ENCODE peak calls at places on chromosomes 2 and 18, in nine cellular contexts. M is A549, G is transverse colon, X is K562, Y is SK-N-SH, J is sigmoid colon, R is stomach, F is HepG2, N is tibial nerve. I is an unnamed sample.

GRCh38 chr2:5501807-5502206 is 190.4 kb upstream of the SOX11 start:
- DNase-seq in M (no peak), G (no peak), X (no peak), Y (no peak), J (no peak), R (no peak), F (no peak), N (no peak), I (no peak)

GRCh38 chr2:230746213-230746612 is 33.6 kb downstream of the CAB39 start:
- DNase-seq in M (no peak), G (no peak), X (no peak), Y (no peak), J (no peak), R (no peak), F (no peak), N (no peak), I (no peak)

GRCh38 chr2:172095905-172096660 is 6.6 kb downstream of the DLX2 start:
- DNase-seq in M (no peak), G (no peak), X (no peak), Y (peak), J (no peak), R (no peak), F (no peak), N (no peak), I (no peak)

GRCh38 chr2:140526575-140526974 is 1604.2 kb downstream of the LRP1B start:
- DNase-seq in M (peak), G (no peak), X (no peak), Y (no peak), J (no peak), R (no peak), F (no peak), N (no peak), I (no peak)

GRCh38 chr2:38374978-38375377 is 2.1 kb downstream of the ATL2 start:
- DNase-seq in M (no peak), G (no peak), X (no peak), Y (no peak), J (no peak), R (no peak), F (no peak), N (no peak), I (no peak)

GRCh38 chr18:22489694-22490093 is 72.0 kb upstream of the CTAGE1 start:
- DNase-seq in M (peak), G (no peak), X (peak), Y (no peak), J (no peak), R (no peak), F (peak), N (no peak), I (no peak)

GRCh38 chr2:85704800-85705679 is 10.9 kb downstream of the GNLY start:
- DNase-seq in M (no peak), G (no peak), X (no peak), Y (no peak), J (no peak), R (no peak), F (no peak), N (no peak), I (no peak)

GRCh38 chr18:63457987-63458386 is 18.8 kb upstream of the SERPINB5 start:
- DNase-seq in M (no peak), G (peak), X (no peak), Y (no peak), J (no peak), R (no peak), F (no peak), N (no peak), I (no peak)

GRCh38 chr2:233756429-233757081 is 3.5 kb upstream of the UGT1A1 start:
- DNase-seq in M (peak), G (no peak), X (no peak), Y (no peak), J (no peak), R (no peak), F (peak), N (no peak), I (no peak)

GRCh38 chr18:78403371-78403770 is 576.2 kb upstream of the SALL3 start:
- DNase-seq in M (no peak), G (no peak), X (no peak), Y (no peak), J (no peak), R (no peak), F (no peak), N (no peak), I (no peak)

GRCh38 chr2:61887684-61888303 is 662 bp downstream of the CCT4 start:
- DNase-seq in M (peak), G (no peak), X (no peak), Y (peak), J (no peak), R (no peak), F (peak), N (peak), I (no peak)

GRCh38 chr18:46386788-46387187 is 270.2 kb downstream of the LOXHD1 start:
- DNase-seq in M (no peak), G (no peak), X (no peak), Y (no peak), J (no peak), R (no peak), F (no peak), N (no peak), I (no peak)

GRCh38 chr2:241739651-241740050 is 5.2 kb downstream of the D2HGDH start:
- DNase-seq in M (no peak), G (no peak), X (no peak), Y (no peak), J (no peak), R (no peak), F (no peak), N (no peak), I (no peak)

GRCh38 chr2:222451270-222451674 is 26.9 kb downstream of the SGPP2 start:
- DNase-seq in M (no peak), G (no peak), X (no peak), Y (no peak), J (no peak), R (no peak), F (no peak), N (no peak), I (no peak)

GRCh38 chr2:54429811-54430600 is 26.1 kb upstream of the SPTBN1 start:
- DNase-seq in M (peak), G (no peak), X (peak), Y (no peak), J (no peak), R (no peak), F (no peak), N (no peak), I (no peak)

GRCh38 chr18:74963820-74964446 is 245.0 kb downstream of the PTGR3 start:
- DNase-seq in M (peak), G (peak), X (peak), Y (peak), J (no peak), R (peak), F (peak), N (peak), I (no peak)
- TF ChIP-seq EP300 in M (no peak), G (no peak), X (no peak), Y (no peak), J (no peak), R (no peak), F (no peak), N (no peak), I (no peak)

DNA sequence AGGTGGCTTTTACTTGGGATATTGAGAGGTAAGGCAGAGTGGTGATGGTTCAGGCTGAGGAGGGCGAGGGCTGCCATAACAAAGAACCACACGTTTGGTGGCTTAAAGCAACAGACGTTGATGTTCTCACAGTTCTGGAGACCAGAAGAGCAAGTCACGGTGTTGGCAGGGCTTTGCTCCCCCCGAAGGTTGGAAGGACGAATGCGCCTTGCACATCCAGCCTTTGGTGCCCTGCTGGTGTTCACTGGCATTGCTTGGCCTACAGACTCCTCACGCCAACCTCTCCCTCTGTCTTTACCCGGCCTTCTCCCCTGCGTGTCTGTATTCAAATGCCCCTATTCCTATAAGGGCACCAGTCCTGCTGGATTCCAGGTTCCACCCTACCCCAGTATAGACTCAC is 125.4 kb downstream of the TPO start:
- DNase-seq in M (peak), G (no peak), X (no peak), Y (peak), J (no peak), R (no peak), F (peak), N (no peak), I (no peak)
- TF ChIP-seq EP300 in M (no peak), G (no peak), X (no peak), Y (no peak), J (no peak), R (no peak), F (no peak), N (no peak), I (no peak)

GRCh38 chr2:104472076-104472475 is 381.8 kb upstream of the POU3F3 start:
- DNase-seq in M (no peak), G (no peak), X (no peak), Y (no peak), J (no peak), R (no peak), F (no peak), N (no peak), I (no peak)

GRCh38 chr2:104474725-104475124 is 379.2 kb upstream of the POU3F3 start:
- DNase-seq in M (no peak), G (no peak), X (no peak), Y (no peak), J (no peak), R (no peak), F (no peak), N (no peak), I (no peak)

GRCh38 chr2:104473568-104473967 is 380.3 kb upstream of the POU3F3 start:
- DNase-seq in M (no peak), G (no peak), X (no peak), Y (no peak), J (no peak), R (no peak), F (no peak), N (no peak), I (no peak)

GRCh38 chr2:104476563-104476988 is 377.3 kb upstream of the POU3F3 start:
- DNase-seq in M (no peak), G (no peak), X (no peak), Y (no peak), J (no peak), R (no peak), F (peak), N (no peak), I (no peak)

DNA sequence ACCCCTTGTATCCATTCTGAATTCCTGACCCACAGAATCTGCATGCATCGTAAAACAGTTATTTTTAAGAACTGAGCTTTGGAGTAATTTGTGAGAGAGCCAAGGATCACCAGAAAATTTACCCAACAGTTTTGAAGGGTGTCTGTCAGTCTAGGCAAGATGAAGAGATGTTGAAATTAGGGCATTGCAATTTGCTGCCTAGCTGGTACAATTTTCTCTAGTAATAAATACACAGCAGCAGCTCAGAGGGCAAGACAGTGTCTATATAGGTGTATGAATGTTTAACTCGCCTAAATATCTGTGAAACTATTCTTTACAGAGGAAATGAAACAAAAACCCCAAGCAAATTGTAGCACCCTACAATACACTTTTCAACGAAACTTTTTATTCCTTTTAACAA is 377.8 kb upstream of the POU3F3 start:
- DNase-seq in M (no peak), G (no peak), X (no peak), Y (no peak), J (no peak), R (no peak), F (peak), N (no peak), I (no peak)
- TF ChIP-seq EP300 in M (no peak), G (no peak), X (no peak), Y (no peak), J (no peak), R (no peak), F (no peak), N (no peak), I (no peak)

GRCh38 chr2:177783091-177783490 is 289.5 kb downstream of the PDE11A start:
- DNase-seq in M (no peak), G (no peak), X (no peak), Y (no peak), J (no peak), R (no peak), F (no peak), N (no peak), I (no peak)
- TF ChIP-seq EP300 in M (no peak), G (no peak), X (no peak), Y (no peak), J (no peak), R (no peak), F (no peak), N (no peak), I (no peak)

DNA sequence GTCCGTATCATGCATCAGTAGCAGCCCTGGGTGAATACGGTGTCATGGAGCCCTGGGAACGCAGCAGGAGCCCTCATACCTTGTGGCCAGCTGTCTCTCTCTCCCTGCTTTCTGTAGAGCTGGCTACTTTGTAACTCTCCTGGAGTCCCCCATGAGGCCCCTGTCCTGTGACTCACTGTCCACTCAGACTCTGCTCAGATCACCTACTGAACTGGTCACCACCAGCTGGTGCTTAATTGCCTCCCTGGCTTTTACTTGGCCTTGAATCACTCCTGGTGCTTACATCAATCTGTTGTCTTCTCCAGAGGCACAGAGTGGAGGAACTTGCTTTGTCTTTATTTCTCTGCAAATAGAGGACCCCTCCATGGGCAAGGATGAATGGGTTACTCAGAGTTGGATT is 172.7 kb downstream of the HRH4 start:
- DNase-seq in M (no peak), G (no peak), X (no peak), Y (no peak), J (no peak), R (no peak), F (no peak), N (no peak), I (no peak)
- TF ChIP-seq EP300 in M (no peak), G (no peak), X (no peak), Y (no peak), J (no peak), R (no peak), F (no peak), N (no peak), I (no peak)

DNA sequence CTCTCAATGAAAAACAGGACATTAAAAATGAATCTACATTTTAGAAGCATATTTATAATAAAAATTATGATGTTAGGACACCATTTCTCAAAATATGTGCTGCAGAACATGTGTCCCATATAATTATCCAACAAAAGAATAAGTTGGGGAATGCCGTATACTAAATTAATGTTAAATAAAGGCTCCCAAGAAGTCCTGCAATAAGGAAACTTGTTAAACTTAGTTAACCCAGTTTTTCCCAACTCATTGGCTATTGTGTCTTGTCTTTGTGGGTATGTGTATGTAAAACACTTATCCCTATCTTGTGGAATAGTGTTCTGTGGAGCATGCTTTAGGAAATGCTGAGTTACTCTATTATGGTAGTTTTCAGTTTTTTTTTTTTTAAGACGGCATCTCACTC is 25.6 kb upstream of the GTF2A1L start:
- DNase-seq in M (no peak), G (no peak), X (no peak), Y (no peak), J (no peak), R (no peak), F (no peak), N (no peak), I (no peak)
- TF ChIP-seq EP300 in M (no peak), G (no peak), X (no peak), Y (no peak), J (no peak), R (no peak), F (no peak), N (no peak), I (no peak)

GRCh38 chr2:18194161-18194560 is 315.7 kb downstream of the KCNS3 start:
- DNase-seq in M (peak), G (no peak), X (no peak), Y (no peak), J (no peak), R (no peak), F (no peak), N (no peak), I (no peak)
- TF ChIP-seq EP300 in M (no peak), G (no peak), X (no peak), Y (no peak), J (no peak), R (no peak), F (no peak), N (no peak), I (no peak)

GRCh38 chr2:69685321-69686048 is 41.9 kb upstream of the AAK1 start:
- DNase-seq in M (peak), G (no peak), X (no peak), Y (no peak), J (no peak), R (peak), F (peak), N (no peak), I (no peak)
- TF ChIP-seq EP300 in M (no peak), G (no peak), X (no peak), Y (no peak), J (no peak), R (no peak), F (no peak), N (no peak), I (no peak)

GRCh38 chr2:59449264-59449663 is 1104.2 kb downstream of the BCL11A start:
- DNase-seq in M (peak), G (peak), X (no peak), Y (no peak), J (no peak), R (no peak), F (no peak), N (no peak), I (no peak)
- TF ChIP-seq EP300 in M (no peak), G (no peak), X (no peak), Y (no peak), J (no peak), R (no peak), F (no peak), N (no peak), I (no peak)

I was measured in ovary.